ENCODE peak calls at places on chromosomes 7 and 10, in seven cellular contexts. D is right atrium auricular region, C is IMR-90, I is brain microvascular endothelial cell, U is substantia nigra, P is pancreas, R is cardiac muscle cell. E is an unnamed sample.

GRCh38 chr10:66322261-66322660 is 603.6 kb upstream of the LRRTM3 start:
- DNase-seq in U (no peak), I (no peak), D (no peak), R (peak; percentile 61), C (no peak), P (no peak), E (no peak)

GRCh38 chr7:65946895-65947294 is 35.1 kb downstream of the GUSB start:
- DNase-seq in D (no peak), R (no peak), C (peak; percentile 37), P (no peak), U (no peak), I (peak; percentile 58), E (no peak)

GRCh38 chr7:137969828-137970227 is 32.1 kb downstream of the CREB3L2 start:
- DNase-seq in I (no peak), P (no peak), D (no peak), R (no peak), U (no peak), C (no peak), E (no peak)

GRCh38 chr7:39554583-39555140 is 11.5 kb upstream of the YAE1 start:
- DNase-seq in P (no peak), C (no peak), R (no peak), D (no peak), U (no peak), I (no peak), E (no peak)

GRCh38 chr7:2525931-2526630 is 6.5 kb downstream of the LFNG start:
- DNase-seq in R (no peak), P (no peak), D (no peak), I (no peak), C (no peak), U (no peak), E (no peak)

GRCh38 chr10:42933454-42934340 is 143.2 kb upstream of the RET start:
- DNase-seq in I (no peak), D (peak; percentile 40), C (peak; percentile 19), R (peak; percentile 33), P (peak; percentile 44), U (no peak), E (no peak)

GRCh38 chr10:106525871-106526270 is 638.6 kb downstream of the SORCS1 start:
- DNase-seq in C (no peak), I (no peak), P (no peak), D (no peak), U (no peak), R (no peak), E (no peak)

GRCh38 chr7:78143661-78144060 is 345.1 kb downstream of the PHTF2 start:
- DNase-seq in P (no peak), D (no peak), I (no peak), R (no peak), U (no peak), C (no peak), E (no peak)

GRCh38 chr10:73262105-73262730 is 9.8 kb upstream of the MRPS16 start:
- DNase-seq in R (no peak), I (peak; percentile 71), D (no peak), P (no peak), C (peak; percentile 74), U (no peak), E (peak; percentile 76)

GRCh38 chr7:28114056-28114455 is 66.5 kb downstream of the JAZF1 start:
- DNase-seq in P (no peak), R (no peak), U (no peak), I (no peak), C (no peak), D (no peak), E (no peak)

GRCh38 chr7:28626629-28627262 is 214.4 kb downstream of the CREB5 start:
- DNase-seq in I (peak; percentile 15), R (peak; percentile 48), U (no peak), C (peak; percentile 36), P (no peak), D (no peak), E (no peak)

GRCh38 chr10:44186150-44186549 is 198.7 kb downstream of the CXCL12 start:
- DNase-seq in I (no peak), R (no peak), P (no peak), D (no peak), C (peak; percentile 83), U (no peak), E (no peak)

GRCh38 chr10:67256984-67257383 is 331.1 kb downstream of the LRRTM3 start:
- DNase-seq in C (no peak), P (no peak), I (peak; percentile 35), D (no peak), R (no peak), U (no peak), E (no peak)

GRCh38 chr7:158259671-158260423 is 327.8 kb downstream of the PTPRN2 start:
- DNase-seq in D (no peak), C (no peak), U (no peak), R (no peak), P (no peak), I (no peak), E (no peak)

GRCh38 chr7:158257516-158258410 is 329.9 kb downstream of the PTPRN2 start:
- DNase-seq in I (no peak), C (no peak), P (no peak), R (no peak), U (no peak), D (no peak), E (no peak)

GRCh38 chr7:158258411-158259130 is 329.1 kb downstream of the PTPRN2 start:
- DNase-seq in D (no peak), I (no peak), C (no peak), R (no peak), U (no peak), P (no peak), E (no peak)

GRCh38 chr7:158260567-158261361 is 326.9 kb downstream of the PTPRN2 start:
- DNase-seq in I (no peak), C (no peak), R (no peak), U (no peak), P (no peak), D (no peak), E (no peak)

DNA sequence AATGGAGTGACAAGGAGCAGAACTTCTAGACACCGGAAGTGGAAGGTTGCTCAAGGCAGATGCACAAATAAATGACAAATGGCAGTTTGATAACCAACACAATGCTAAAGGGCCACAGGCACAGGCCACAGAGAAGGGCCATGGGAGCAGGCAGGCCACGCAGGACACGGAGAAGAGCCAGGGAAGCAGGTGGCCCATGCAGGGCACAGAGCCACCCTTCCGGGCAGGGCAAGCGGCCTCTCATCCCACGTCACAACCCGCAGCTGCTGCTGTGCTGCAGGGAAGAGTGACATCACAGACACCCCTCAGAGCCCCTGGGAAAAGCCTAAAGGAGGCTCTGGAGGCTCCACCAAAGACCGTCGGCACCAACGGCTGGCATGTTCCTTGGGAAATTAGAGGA is 328.5 kb downstream of the PTPRN2 start:
- DNase-seq in C (no peak), R (no peak), P (no peak), U (no peak), I (no peak), D (no peak), E (no peak)
- H3K27ac ChIP-seq in C (no peak overlapping the region), R (no peak overlapping the region), P (no peak overlapping the region), U (no peak overlapping the region), I (no peak overlapping the region), D (no peak overlapping the region), E (no peak overlapping the region)

DNA sequence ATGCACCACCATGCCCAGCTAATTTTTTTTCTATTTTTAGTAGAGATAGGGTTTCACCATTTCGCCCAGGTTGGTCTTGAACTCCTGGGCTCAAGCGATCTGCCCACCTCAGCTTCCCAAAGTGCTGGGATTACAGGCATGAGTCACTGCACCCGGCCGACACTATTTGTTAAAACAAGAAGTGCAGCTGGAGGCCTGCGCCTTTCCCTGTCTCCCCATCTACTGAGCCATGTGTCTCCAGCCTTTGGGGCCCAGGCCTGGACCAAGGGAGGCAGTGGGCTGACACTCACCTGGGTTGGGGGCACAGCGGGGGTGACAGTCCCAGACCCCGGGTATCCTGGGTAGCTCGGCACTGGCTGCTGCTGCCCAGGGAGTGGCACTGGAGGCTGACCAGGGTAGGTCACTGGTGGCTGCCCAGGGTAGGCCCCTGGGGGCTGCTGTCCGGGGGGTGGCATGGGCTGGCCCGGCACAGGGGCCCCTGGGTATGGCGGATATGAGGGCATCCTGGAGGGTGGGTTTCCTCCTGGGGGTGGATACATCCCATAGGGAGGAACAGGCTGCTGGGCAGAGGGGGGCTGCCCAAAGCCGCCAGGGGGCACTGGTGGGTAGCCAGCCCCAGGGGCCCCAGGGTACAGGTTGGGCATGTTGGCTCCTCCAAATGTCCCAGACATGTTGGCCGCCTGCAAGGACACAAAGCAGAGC is 36.3 kb downstream of the PLAC9 start:
- DNase-seq in R (no peak), D (no peak), P (peak; percentile 37), C (peak; percentile 47), I (no peak), U (no peak), E (no peak)
- H3K27ac ChIP-seq in R (no peak overlapping the region), D (peak overlapping the region; percentile 73), P (no peak overlapping the region), C (no peak overlapping the region), I (no peak overlapping the region), U (no peak overlapping the region), E (no peak overlapping the region)

GRCh38 chr10:80357000-80357803 is 621 bp downstream of the DYDC2 start:
- DNase-seq in U (no peak), C (no peak), I (no peak), R (peak; percentile 58), D (no peak), P (no peak), E (no peak)
- H3K27ac ChIP-seq in U (no peak overlapping the region), C (no peak overlapping the region), I (no peak overlapping the region), R (no peak overlapping the region), D (no peak overlapping the region), P (no peak overlapping the region), E (no peak overlapping the region)

GRCh38 chr10:51878695-51879094 is 179.3 kb upstream of the CSTF2T start:
- DNase-seq in I (peak; percentile 20), D (no peak), P (no peak), C (no peak), R (no peak), U (no peak), E (no peak)
- H3K27ac ChIP-seq in I (peak overlapping the region; percentile 98), D (peak overlapping the region; percentile 41), P (no peak overlapping the region), C (no peak overlapping the region), R (no peak overlapping the region), U (no peak overlapping the region), E (peak overlapping the region; percentile 49)

GRCh38 chr7:37315752-37316711 is 132.6 kb downstream of the ELMO1 start:
- DNase-seq in C (no peak), U (peak; percentile 22), P (no peak), I (no peak), R (no peak), D (no peak), E (no peak)

GRCh38 chr7:37310322-37311080 is 138.2 kb downstream of the ELMO1 start:
- DNase-seq in P (no peak), D (no peak), C (no peak), I (no peak), U (no peak), R (no peak), E (no peak)

GRCh38 chr7:37318541-37318940 is 130.1 kb downstream of the ELMO1 start:
- DNase-seq in D (no peak), C (no peak), I (no peak), U (no peak), R (no peak), P (no peak), E (no peak)

GRCh38 chr7:37311282-37311868 is 137.3 kb downstream of the ELMO1 start:
- DNase-seq in I (no peak), U (no peak), C (peak; percentile 7), D (no peak), R (no peak), P (no peak), E (no peak)

GRCh38 chr7:37312608-37313007 is 136.1 kb downstream of the ELMO1 start:
- DNase-seq in C (no peak), R (no peak), U (no peak), I (no peak), P (no peak), D (no peak), E (no peak)
- H3K27ac ChIP-seq in C (no peak overlapping the region), R (no peak overlapping the region), U (peak overlapping the region; percentile 68), I (no peak overlapping the region), P (no peak overlapping the region), D (no peak overlapping the region), E (no peak overlapping the region)

GRCh38 chr7:223118-223800 is 30.9 kb downstream of the FAM20C start:
- DNase-seq in U (no peak), D (no peak), C (peak; percentile 27), P (no peak), I (no peak), R (no peak), E (no peak)
- H3K27ac ChIP-seq in U (no peak overlapping the region), D (no peak overlapping the region), C (peak overlapping the region; percentile 26), P (no peak overlapping the region), I (no peak overlapping the region), R (no peak overlapping the region), E (no peak overlapping the region)

E was measured in epithelial cell of prostate.